ENCODE peak calls at places on chromosome 12, in five cellular contexts. One of them, this sample, is unnamed.

GRCh38 chr12:93358821-93359220 is 18.9 kb upstream of the NUDT4 start:
- DNase-seq in uterus: no peak
- DNase-seq in T-helper 17 cell: no peak
- DNase-seq in AG09309: no peak
- DNase-seq in lower leg skin: no peak
- DNase-seq in this sample: no peak

GRCh38 chr12:53345486-53346195 is 9.5 kb upstream of the SP7 start:
- DNase-seq in lower leg skin: no peak
- DNase-seq in T-helper 17 cell: no peak
- DNase-seq in uterus: peak; percentile 42
- DNase-seq in AG09309: no peak
- DNase-seq in this sample: no peak

GRCh38 chr12:131753041-131753440 is 42.2 kb downstream of the SFSWAP start:
- DNase-seq in uterus: no peak
- DNase-seq in AG09309: no peak
- DNase-seq in T-helper 17 cell: no peak
- DNase-seq in lower leg skin: no peak
- DNase-seq in this sample: no peak

GRCh38 chr12:20716037-20716436 is 20.9 kb downstream of the SLCO1C1 start:
- DNase-seq in T-helper 17 cell: no peak
- DNase-seq in AG09309: no peak
- DNase-seq in uterus: no peak
- DNase-seq in lower leg skin: no peak
- DNase-seq in this sample: no peak

GRCh38 chr12:21648378-21648777 is 9.3 kb downstream of the LDHB start:
- DNase-seq in lower leg skin: no peak
- DNase-seq in uterus: no peak
- DNase-seq in AG09309: no peak
- DNase-seq in T-helper 17 cell: no peak
- DNase-seq in this sample: no peak

GRCh38 chr12:119202121-119202527 is 23.4 kb downstream of the HSPB8 start:
- DNase-seq in uterus: no peak
- DNase-seq in T-helper 17 cell: no peak
- DNase-seq in AG09309: no peak
- DNase-seq in lower leg skin: no peak
- DNase-seq in this sample: no peak

GRCh38 chr12:2195085-2195484 is 142.3 kb downstream of the CACNA1C start:
- DNase-seq in T-helper 17 cell: no peak
- DNase-seq in uterus: no peak
- DNase-seq in AG09309: no peak
- DNase-seq in lower leg skin: no peak
- DNase-seq in this sample: no peak

GRCh38 chr12:6057693-6058092 is 66.8 kb downstream of the VWF start:
- DNase-seq in lower leg skin: no peak
- DNase-seq in AG09309: no peak
- DNase-seq in T-helper 17 cell: no peak
- DNase-seq in uterus: no peak
- DNase-seq in this sample: no peak

GRCh38 chr12:47803196-47803875 is 16.4 kb downstream of the HDAC7 start:
- DNase-seq in lower leg skin: no peak
- DNase-seq in AG09309: no peak
- DNase-seq in T-helper 17 cell: no peak
- DNase-seq in uterus: no peak
- DNase-seq in this sample: no peak

GRCh38 chr12:47097276-47097896 is 17.6 kb upstream of the AMIGO2 start:
- DNase-seq in lower leg skin: no peak
- DNase-seq in AG09309: no peak
- DNase-seq in T-helper 17 cell: no peak
- DNase-seq in uterus: no peak
- DNase-seq in this sample: no peak

GRCh38 chr12:4032906-4033628 is 159.9 kb upstream of the PARP11 start:
- DNase-seq in uterus: no peak
- DNase-seq in AG09309: no peak
- DNase-seq in lower leg skin: peak; percentile 51
- DNase-seq in T-helper 17 cell: no peak
- DNase-seq in this sample: no peak

GRCh38 chr12:45725631-45726593 is 3.6 kb upstream of the ARID2 start:
- DNase-seq in AG09309: no peak
- DNase-seq in uterus: no peak
- DNase-seq in lower leg skin: no peak
- DNase-seq in T-helper 17 cell: no peak
- DNase-seq in this sample: no peak

GRCh38 chr12:123131879-123132402 is 18.9 kb downstream of the PITPNM2 start:
- DNase-seq in lower leg skin: no peak
- DNase-seq in T-helper 17 cell: no peak
- DNase-seq in AG09309: no peak
- DNase-seq in uterus: no peak
- DNase-seq in this sample: no peak

GRCh38 chr12:118645219-118645618 is 268.9 kb downstream of the SUDS3 start:
- DNase-seq in T-helper 17 cell: no peak
- DNase-seq in lower leg skin: no peak
- DNase-seq in AG09309: no peak
- DNase-seq in uterus: no peak
- DNase-seq in this sample: no peak